ENCODE peak calls at places on chromosomes 2 and 18, in five cellular contexts. D, K, Z, Q and J are unnamed samples.

GRCh38 chr2:144288428-144288827 is 231.5 kb downstream of the ZEB2 start:
- DNase-seq in Q (peak), K (no peak), Z (no peak), D (no peak), J (no peak)

GRCh38 chr2:1826188-1826905 is 82.0 kb upstream of the PXDN start:
- DNase-seq in D (no peak), Q (no peak), K (no peak), Z (no peak), J (no peak)

GRCh38 chr2:96218508-96219131 is 10.0 kb upstream of the STARD7 start:
- DNase-seq in D (no peak), Q (no peak), Z (no peak), K (no peak), J (no peak)

GRCh38 chr2:140273958-140274357 is 1493.8 kb upstream of the NXPH2 start:
- DNase-seq in K (no peak), Z (no peak), D (no peak), Q (no peak), J (no peak)

GRCh38 chr18:40133253-40133652 is 1821.8 kb upstream of the PIK3C3 start:
- DNase-seq in D (no peak), Z (no peak), Q (no peak), K (no peak), J (no peak)

GRCh38 chr18:48249841-48250240 is 159.3 kb downstream of the ZBTB7C start:
- DNase-seq in K (no peak), Q (no peak), D (no peak), Z (no peak), J (no peak)

GRCh38 chr2:37656512-37657423 is 14.7 kb downstream of the CDC42EP3 start:
- DNase-seq in Z (no peak), K (no peak), Q (peak), D (no peak), J (no peak)

GRCh38 chr18:58525928-58526424 is 102.9 kb downstream of the ALPK2 start:
- DNase-seq in D (no peak), K (no peak), Z (no peak), Q (no peak), J (no peak)

GRCh38 chr18:63284861-63285260 is 34.7 kb downstream of the BCL2 start:
- DNase-seq in Z (no peak), K (no peak), Q (no peak), D (no peak), J (no peak)

GRCh38 chr2:223887127-223887526 is 49.7 kb upstream of the AP1S3 start:
- DNase-seq in Q (no peak), Z (no peak), K (no peak), D (no peak), J (no peak)

GRCh38 chr2:23330214-23330613 is 54.8 kb upstream of the KLHL29 start:
- DNase-seq in K (no peak), Q (no peak), D (no peak), Z (peak), J (no peak)

GRCh38 chr18:8468911-8469310 is 140.3 kb upstream of the RAB12 start:
- DNase-seq in Z (no peak), K (no peak), D (no peak), Q (no peak), J (no peak)

GRCh38 chr2:54634012-54634411 is 89.5 kb upstream of the EML6 start:
- DNase-seq in K (no peak), D (no peak), Q (no peak), Z (no peak), J (no peak)

GRCh38 chr2:195820373-195820772 is 163.3 kb downstream of the SLC39A10 start:
- DNase-seq in K (no peak), D (peak), Z (no peak), Q (peak), J (no peak)

GRCh38 chr2:175575346-175576258 is 394.1 kb upstream of the ATP5MC3 start:
- DNase-seq in D (no peak), Q (no peak), Z (no peak), K (no peak), J (no peak)

GRCh38 chr2:57809230-57809629 is 237.4 kb upstream of the VRK2 start:
- DNase-seq in D (no peak), K (no peak), Q (no peak), Z (no peak), J (no peak)

GRCh38 chr2:40797115-40797514 is 345.2 kb upstream of the SLC8A1 start:
- DNase-seq in Q (peak), Z (no peak), K (no peak), D (no peak), J (no peak)

GRCh38 chr2:203743441-203743932 is 37.0 kb downstream of the CD28 start:
- DNase-seq in D (no peak), Z (no peak), Q (no peak), K (no peak), J (no peak)

GRCh38 chr2:102168026-102168425 is 18.8 kb upstream of the IL1RL2 start:
- DNase-seq in Z (no peak), D (no peak), Q (no peak), K (no peak), J (no peak)

GRCh38 chr2:221198309-221198708 is 373.8 kb downstream of the EPHA4 start:
- DNase-seq in Q (no peak), Z (no peak), K (no peak), D (no peak), J (no peak)

GRCh38 chr2:211453311-211453894 is 897.0 kb downstream of the CPS1 start:
- DNase-seq in K (no peak), Z (no peak), D (no peak), Q (no peak), J (no peak)

GRCh38 chr2:237669628-237670351 is 42.4 kb downstream of the LRRFIP1 start:
- DNase-seq in Z (peak), Q (no peak), K (no peak), D (peak), J (peak)

GRCh38 chr2:240589381-240589780 is 2.8 kb downstream of the CAPN10 start:
- DNase-seq in D (no peak), Q (no peak), K (no peak), Z (no peak), J (peak)

GRCh38 chr2:150190546-150190945 is 296.9 kb downstream of the RND3 start:
- DNase-seq in D (no peak), K (no peak), Z (no peak), Q (no peak), J (no peak)

GRCh38 chr2:65630643-65631042 is 198.2 kb upstream of the SPRED2 start:
- DNase-seq in Q (peak), Z (no peak), K (no peak), D (peak), J (no peak)

GRCh38 chr2:119691651-119692245 is 12.7 kb downstream of the TMEM177 start:
- DNase-seq in Q (no peak), K (no peak), D (no peak), Z (no peak), J (no peak)

GRCh38 chr18:61651880-61652268 is 240.9 kb downstream of the RNF152 start:
- DNase-seq in Z (peak), K (no peak), D (no peak), Q (no peak), J (no peak)

GRCh38 chr2:146239392-146240135 is 1605.3 kb upstream of the ACVR2A start:
- DNase-seq in D (peak), Z (no peak), K (no peak), Q (peak), J (no peak)

GRCh38 chr2:142045641-142046040 is 85.2 kb downstream of the LRP1B start:
- DNase-seq in D (no peak), K (no peak), Q (no peak), Z (no peak), J (no peak)

GRCh38 chr2:156598563-156598962 is 162.4 kb downstream of the GPD2 start:
- DNase-seq in D (no peak), K (no peak), Z (no peak), Q (no peak), J (no peak)

GRCh38 chr18:13539050-13539449 is 187.3 kb downstream of the FAM210A start:
- DNase-seq in Q (no peak), D (no peak), K (no peak), Z (no peak), J (no peak)